ENCODE peak calls at places on chromosomes 5 and 9, in four cellular contexts. W is AG08395, E is glutamatergic neuron, H is NAMALWA. T is an unnamed sample.

GRCh38 chr5:58259685-58260152 is 200.2 kb downstream of the PLK2 start:
- DNase-seq in W (peak; percentile 71), E (no peak), H (no peak), T (no peak)

GRCh38 chr5:156120777-156121176 is 206.2 kb upstream of the SGCD start:
- DNase-seq in W (peak; percentile 49), E (no peak), H (no peak), T (no peak)

GRCh38 chr5:92991681-92992472 is 589.1 kb downstream of the NR2F1-AS1 start:
- DNase-seq in W (peak; percentile 4), E (no peak), H (no peak), T (no peak)

GRCh38 chr9:81685763-81686613 is 3.4 kb downstream of the TLE1 start:
- DNase-seq in W (no peak), E (no peak), H (no peak), T (no peak)

GRCh38 chr9:81077572-81077971 is 611.8 kb downstream of the TLE1 start:
- DNase-seq in W (no peak), E (no peak), H (no peak), T (no peak)

GRCh38 chr9:114919611-114920010 is 10.8 kb downstream of the TNFSF8 start:
- DNase-seq in W (no peak), E (no peak), H (no peak), T (no peak)

GRCh38 chr5:142976861-142977260 is 206.7 kb downstream of the ARHGAP26 start:
- DNase-seq in W (no peak), E (no peak), H (no peak), T (no peak)

GRCh38 chr9:129610473-129611301 is 10.2 kb downstream of the C9orf50 start:
- DNase-seq in W (peak; percentile 77), E (peak; percentile 90), H (peak; percentile 75), T (no peak)

GRCh38 chr9:28203036-28203435 is 629.8 kb upstream of the C9orf72 start:
- DNase-seq in W (no peak), E (no peak), H (no peak), T (no peak)

GRCh38 chr5:61053937-61054336 is 108.3 kb downstream of the SMIM15 start:
- DNase-seq in W (no peak), E (no peak), H (no peak), T (no peak)

GRCh38 chr5:66828046-66828550 is 231.9 kb downstream of the MAST4 start:
- DNase-seq in W (no peak), E (no peak), H (no peak), T (no peak)

GRCh38 chr9:110115868-110116542 is 92.0 kb downstream of the C9orf152 start:
- DNase-seq in W (peak; percentile 54), E (no peak), H (no peak), T (no peak)

GRCh38 chr5:16970826-16971225 is 34.7 kb upstream of the MYO10 start:
- DNase-seq in W (no peak), E (no peak), H (no peak), T (no peak)

GRCh38 chr9:19049872-19050636 is 827 bp downstream of the RRAGA start:
- DNase-seq in W (peak; percentile 27), E (no peak), H (no peak), T (no peak)

GRCh38 chr9:83231039-83231438 is 168.1 kb upstream of the RASEF start:
- DNase-seq in W (peak; percentile 10), E (no peak), H (peak; percentile 47), T (no peak)

GRCh38 chr5:55410840-55411239 is 103.1 kb downstream of the MTREX start:
- DNase-seq in W (no peak), E (no peak), H (no peak), T (no peak)

GRCh38 chr5:103883143-103883542 is 320.6 kb upstream of the NUDT12 start:
- DNase-seq in W (no peak), E (no peak), H (no peak), T (no peak)

GRCh38 chr9:73565833-73566465 is 414.3 kb downstream of the ANXA1 start:
- DNase-seq in W (no peak), E (peak; percentile 27), H (peak; percentile 28), T (no peak)

GRCh38 chr5:178467261-178468195 is 122.7 kb downstream of the COL23A1 start:
- DNase-seq in W (peak; percentile 73), E (no peak), H (no peak), T (peak; percentile 84)

GRCh38 chr9:127539259-127539981 is 72.7 kb upstream of the STXBP1 start:
- DNase-seq in W (peak; percentile 65), E (no peak), H (no peak), T (no peak)

GRCh38 chr5:148808864-148809642 is 17.4 kb upstream of the ADRB2 start:
- DNase-seq in W (no peak), E (no peak), H (peak; percentile 70), T (no peak)

GRCh38 chr9:114157516-114158176 is 2.3 kb downstream of the COL27A1 start:
- DNase-seq in W (no peak), E (no peak), H (no peak), T (no peak)

GRCh38 chr5:78781611-78782356 is 133.2 kb upstream of the LHFPL2 start:
- DNase-seq in W (no peak), E (no peak), H (no peak), T (no peak)

GRCh38 chr5:131513780-131514179 is 121.2 kb downstream of the RAPGEF6 start:
- DNase-seq in W (no peak), E (no peak), H (no peak), T (no peak)

GRCh38 chr5:169923988-169924387 is 56.3 kb downstream of the INSYN2B start:
- DNase-seq in W (no peak), E (peak; percentile 34), H (no peak), T (no peak)

GRCh38 chr5:39476466-39477215 is 51.9 kb upstream of the DAB2 start:
- DNase-seq in W (peak; percentile 75), E (no peak), H (no peak), T (no peak)

GRCh38 chr9:17528859-17529258 is 50.0 kb upstream of the SH3GL2 start:
- DNase-seq in W (peak; percentile 12), E (no peak), H (peak; percentile 33), T (no peak)

GRCh38 chr5:68749648-68750047 is 344.2 kb upstream of the SLC30A5 start:
- DNase-seq in W (no peak), E (no peak), H (no peak), T (no peak)